ENCODE peak calls at places on chromosomes 1 and 21, in five cellular contexts. C, I, O, X and B are unnamed samples.

GRCh38 chr1:156086256-156086662 is 4.0 kb upstream of the MEX3A start:
- DNase-seq in C (peak; percentile 78), I (peak; percentile 73), O (no peak), X (no peak), B (peak; percentile 82)

GRCh38 chr21:45286671-45287437 is 841 bp downstream of the POFUT2 start:
- DNase-seq in C (peak; percentile 76), I (peak; percentile 64), O (no peak), X (no peak), B (no peak)

GRCh38 chr1:183652107-183652506 is 1.0 kb downstream of the APOBEC4 start:
- DNase-seq in C (no peak), I (no peak), O (no peak), X (no peak), B (no peak)

GRCh38 chr1:237041795-237042466 is at the start of gene RYR2:
- DNase-seq in C (peak; percentile 88), I (peak; percentile 70), O (no peak), X (no peak), B (peak; percentile 85)

GRCh38 chr1:62613890-62614289 is 16.6 kb downstream of the ANGPTL3 start:
- DNase-seq in C (no peak), I (no peak), O (no peak), X (no peak), B (no peak)

GRCh38 chr1:225446298-225446941 is 18.6 kb upstream of the LBR start:
- DNase-seq in C (no peak), I (no peak), O (no peak), X (no peak), B (no peak)

GRCh38 chr1:162899422-162900168 is 38.6 kb upstream of the CCDC190 start:
- DNase-seq in C (no peak), I (no peak), O (peak; percentile 93), X (peak; percentile 93), B (no peak)

GRCh38 chr1:50266509-50266908 is 156.7 kb downstream of the DMRTA2 start:
- DNase-seq in C (no peak), I (no peak), O (no peak), X (no peak), B (peak; percentile 20)

GRCh38 chr1:241591736-241592135 is 48.4 kb downstream of the CHML start:
- DNase-seq in C (no peak), I (no peak), O (no peak), X (no peak), B (no peak)

GRCh38 chr21:46207006-46207919 is 21.3 kb downstream of the LSS start:
- DNase-seq in C (no peak), I (no peak), O (no peak), X (no peak), B (no peak)

GRCh38 chr1:33635336-33636012 is 163.0 kb downstream of the ZSCAN20 start:
- DNase-seq in C (no peak), I (no peak), O (no peak), X (no peak), B (no peak)

GRCh38 chr1:222643603-222643936 is 25.7 kb downstream of the MIA3 start:
- DNase-seq in C (no peak), I (no peak), O (peak; percentile 34), X (no peak), B (peak; percentile 82)